ENCODE peak calls at places on chromosomes 12 and 14, in seven cellular contexts. M, L, H, R, O, I and K are unnamed samples.

GRCh38 chr14:88791629-88792571 is 853 bp downstream of the EML5 start:
- DNase-seq in M (no peak), L (no peak), I (peak; percentile 12), O (no peak), R (peak; percentile 29), H (peak; percentile 9), K (no peak)

GRCh38 chr14:100065161-100065871 is at the start of gene EVL:
- DNase-seq in I (no peak), H (peak; percentile 86), M (no peak), R (no peak), L (no peak), O (no peak), K (no peak)

GRCh38 chr12:51855586-51856428 is 7.3 kb upstream of the FIGNL2 start:
- DNase-seq in L (peak; percentile 79), H (no peak), R (no peak), I (peak; percentile 79), O (peak; percentile 45), M (no peak), K (peak; percentile 20)

GRCh38 chr12:30874455-30875313 is 51.9 kb upstream of the TSPAN11 start:
- DNase-seq in R (no peak), O (no peak), I (no peak), L (peak; percentile 23), M (no peak), H (no peak), K (no peak)

GRCh38 chr14:68361231-68361630 is 431.6 kb downstream of the ZFP36L1 start:
- DNase-seq in M (no peak), I (no peak), H (no peak), L (no peak), R (no peak), O (peak; percentile 82), K (peak; percentile 95)

GRCh38 chr12:51200806-51201205 is 17.1 kb downstream of the POU6F1 start:
- DNase-seq in H (no peak), M (no peak), I (no peak), O (no peak), R (no peak), L (no peak), K (no peak)

GRCh38 chr12:11746024-11746771 is 96.7 kb downstream of the ETV6 start:
- DNase-seq in I (no peak), H (peak; percentile 51), M (peak; percentile 28), R (no peak), O (peak; percentile 54), L (peak; percentile 73), K (no peak)

GRCh38 chr12:114625294-114625851 is 58.6 kb downstream of the TBX3 start:
- DNase-seq in I (peak; percentile 64), R (no peak), O (peak; percentile 70), H (peak; percentile 56), M (peak; percentile 80), L (no peak), K (peak; percentile 68)

GRCh38 chr12:108615918-108616317 is 17.8 kb downstream of the SELPLG start:
- DNase-seq in L (no peak), M (no peak), H (no peak), I (no peak), O (no peak), R (no peak), K (no peak)

GRCh38 chr12:127205781-127206535 is 1061.0 kb upstream of the TMEM132C start:
- DNase-seq in O (no peak), R (no peak), I (no peak), L (peak; percentile 62), M (no peak), H (no peak), K (no peak)

GRCh38 chr14:91371011-91371989 is 46.3 kb downstream of the CCDC88C start:
- DNase-seq in H (no peak), L (no peak), R (no peak), I (no peak), O (no peak), M (no peak), K (no peak)
- H3K4me3 ChIP-seq in H (peak overlapping the region; percentile 53), L (no peak overlapping the region), R (no peak overlapping the region), I (peak overlapping the region; percentile 49), O (no peak overlapping the region), M (no peak overlapping the region), K (no peak overlapping the region)

GRCh38 chr14:54686871-54687749 is 120.2 kb downstream of the SAMD4A start:
- DNase-seq in L (no peak), O (peak; percentile 40), R (peak; percentile 50), I (no peak), H (no peak), M (peak; percentile 43), K (no peak)
- H3K4me3 ChIP-seq in L (no peak overlapping the region), O (no peak overlapping the region), R (no peak overlapping the region), I (no peak overlapping the region), H (no peak overlapping the region), M (no peak overlapping the region), K (no peak overlapping the region)

GRCh38 chr12:54431911-54432814 is 13.1 kb upstream of the ITGA5 start:
- DNase-seq in I (no peak), M (peak; percentile 90), R (peak; percentile 87), O (peak; percentile 91), H (no peak), L (no peak), K (peak; percentile 69)
- H3K4me3 ChIP-seq in I (no peak overlapping the region), M (no peak overlapping the region), R (peak overlapping the region; percentile 18), O (no peak overlapping the region), H (no peak overlapping the region), L (no peak overlapping the region), K (no peak overlapping the region)

GRCh38 chr14:61670576-61670975 is 24.7 kb upstream of the HIF1A start:
- DNase-seq in L (no peak), H (no peak), O (no peak), M (no peak), I (no peak), R (no peak), K (no peak)
- H3K4me3 ChIP-seq in L (no peak overlapping the region), H (peak overlapping the region; percentile 17), O (no peak overlapping the region), M (no peak overlapping the region), I (no peak overlapping the region), R (no peak overlapping the region), K (no peak overlapping the region)

GRCh38 chr12:63150255-63151060 is 543 bp downstream of the AVPR1A start:
- DNase-seq in H (no peak), L (no peak), I (peak; percentile 56), M (no peak), O (no peak), R (peak; percentile 18), K (peak; percentile 5)
- H3K4me3 ChIP-seq in H (no peak overlapping the region), L (peak overlapping the region; percentile 41), I (peak overlapping the region; percentile 73), M (no peak overlapping the region), O (no peak overlapping the region), R (peak overlapping the region; percentile 76), K (peak overlapping the region; percentile 23)

GRCh38 chr14:70816525-70816924 is 7.2 kb upstream of the MAP3K9 start:
- DNase-seq in L (no peak), I (peak; percentile 31), H (no peak), R (no peak), M (no peak), O (no peak), K (no peak)

GRCh38 chr14:70823281-70823680 is 14.0 kb upstream of the MAP3K9 start:
- DNase-seq in I (no peak), M (no peak), L (no peak), O (no peak), R (no peak), H (no peak), K (no peak)

GRCh38 chr14:70822706-70823185 is 13.4 kb upstream of the MAP3K9 start:
- DNase-seq in R (peak; percentile 25), M (no peak), H (no peak), I (peak; percentile 58), O (peak; percentile 46), L (no peak), K (no peak)

GRCh38 chr14:70821916-70822705 is 12.8 kb upstream of the MAP3K9 start:
- DNase-seq in H (no peak), R (peak; percentile 36), O (peak; percentile 58), I (peak; percentile 62), M (peak; percentile 28), L (no peak), K (peak; percentile 35)

GRCh38 chr14:70821581-70821915 is 12.2 kb upstream of the MAP3K9 start:
- DNase-seq in R (no peak), I (no peak), L (no peak), H (no peak), O (no peak), M (no peak), K (no peak)
- H3K4me3 ChIP-seq in R (peak overlapping the region; percentile 49), I (peak overlapping the region; percentile 96), L (peak overlapping the region; percentile 71), H (peak overlapping the region; percentile 56), O (peak overlapping the region; percentile 64), M (peak overlapping the region; percentile 63), K (peak overlapping the region; percentile 57)

DNA sequence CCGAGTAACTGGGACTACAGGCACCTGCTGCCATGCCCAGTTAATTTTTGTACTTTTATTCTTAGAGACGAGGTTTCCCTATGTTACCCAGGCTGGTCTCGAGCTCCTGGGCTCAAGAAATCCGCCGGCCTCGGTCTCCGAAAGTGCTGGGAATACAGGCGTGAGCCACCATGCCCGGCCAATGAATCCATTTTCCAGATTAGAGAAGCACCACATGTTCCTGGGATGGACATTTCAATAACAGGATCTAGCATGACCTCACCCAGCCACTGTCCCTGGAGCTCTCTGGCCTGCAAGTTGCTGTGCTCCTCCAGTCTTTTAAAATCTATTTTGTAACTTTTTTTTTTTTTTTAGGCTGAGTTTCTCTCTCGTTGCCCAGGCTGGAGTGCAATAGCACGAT is 2.2 kb downstream of the GPR132 start:
- DNase-seq in I (no peak), M (no peak), L (no peak), H (no peak), O (no peak), R (no peak), K (no peak)
- H3K4me3 ChIP-seq in I (no peak overlapping the region), M (no peak overlapping the region), L (no peak overlapping the region), H (no peak overlapping the region), O (no peak overlapping the region), R (no peak overlapping the region), K (no peak overlapping the region)

GRCh38 chr12:101573743-101574142 is 21.0 kb upstream of the MYBPC1 start:
- DNase-seq in I (no peak), L (no peak), R (no peak), O (no peak), M (no peak), H (no peak), K (no peak)
- H3K4me3 ChIP-seq in I (no peak overlapping the region), L (no peak overlapping the region), R (no peak overlapping the region), O (no peak overlapping the region), M (no peak overlapping the region), H (no peak overlapping the region), K (no peak overlapping the region)

DNA sequence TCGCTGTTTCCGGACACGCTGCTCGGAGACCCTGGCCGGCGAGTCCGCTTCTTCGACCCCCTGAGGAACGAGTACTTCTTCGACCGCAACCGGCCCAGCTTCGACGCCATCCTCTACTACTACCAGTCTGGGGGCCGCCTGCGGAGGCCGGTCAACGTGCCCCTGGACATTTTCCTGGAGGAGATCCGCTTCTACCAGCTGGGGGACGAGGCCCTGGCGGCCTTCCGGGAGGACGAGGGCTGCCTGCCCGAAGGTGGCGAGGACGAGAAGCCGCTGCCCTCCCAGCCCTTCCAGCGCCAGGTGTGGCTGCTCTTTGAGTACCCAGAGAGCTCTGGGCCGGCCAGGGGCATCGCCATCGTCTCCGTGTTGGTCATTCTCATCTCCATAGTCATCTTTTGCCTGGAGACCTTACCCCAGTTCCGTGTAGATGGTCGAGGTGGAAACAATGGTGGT is 90.0 kb downstream of the GALNT8 start:
- DNase-seq in O (no peak), H (no peak), M (no peak), I (no peak), R (no peak), L (no peak), K (no peak)
- H3K4me3 ChIP-seq in O (no peak overlapping the region), H (no peak overlapping the region), M (no peak overlapping the region), I (peak overlapping the region; percentile 86), R (peak overlapping the region; percentile 46), L (no peak overlapping the region), K (peak overlapping the region; percentile 38)